ENCODE peak calls at places on chromosomes 4 and X, in nine cellular contexts. One of them, this sample, is unnamed.

GRCh38 chr4:52693492-52693891 is 34.4 kb upstream of the USP46 start:
- DNase-seq in astrocyte of the cerebellum: no peak
- DNase-seq in A673: no peak
- DNase-seq in nephron progenitor cell: no peak
- DNase-seq in lower leg skin: no peak
- DNase-seq in tibial nerve: no peak
- DNase-seq in fibroblast of mammary gland: no peak
- DNase-seq in ovary: no peak
- DNase-seq in endothelial cell: no peak
- DNase-seq in this sample: no peak

GRCh38 chr4:174071591-174071990 is 211.9 kb downstream of the FBXO8 start:
- DNase-seq in astrocyte of the cerebellum: no peak
- DNase-seq in A673: no peak
- DNase-seq in nephron progenitor cell: no peak
- DNase-seq in lower leg skin: no peak
- DNase-seq in tibial nerve: no peak
- DNase-seq in fibroblast of mammary gland: no peak
- DNase-seq in ovary: no peak
- DNase-seq in endothelial cell: no peak
- DNase-seq in this sample: no peak

GRCh38 chr4:78954048-78954666 is 14.9 kb upstream of the PAQR3 start:
- DNase-seq in astrocyte of the cerebellum: no peak
- DNase-seq in A673: peak
- DNase-seq in nephron progenitor cell: peak
- DNase-seq in lower leg skin: no peak
- DNase-seq in tibial nerve: peak
- DNase-seq in fibroblast of mammary gland: peak
- DNase-seq in ovary: no peak
- DNase-seq in endothelial cell: peak
- DNase-seq in this sample: no peak

GRCh38 chrX:79081895-79082512 is 62.5 kb upstream of the GPR174 start:
- DNase-seq in astrocyte of the cerebellum: no peak
- DNase-seq in A673: peak
- DNase-seq in nephron progenitor cell: peak
- DNase-seq in lower leg skin: no peak
- DNase-seq in tibial nerve: peak
- DNase-seq in fibroblast of mammary gland: peak
- DNase-seq in ovary: no peak
- DNase-seq in endothelial cell: peak
- DNase-seq in this sample: no peak

GRCh38 chr4:108166441-108167315 is 2.1 kb downstream of the LEF1 start:
- DNase-seq in astrocyte of the cerebellum: no peak
- DNase-seq in A673: no peak
- DNase-seq in nephron progenitor cell: peak
- DNase-seq in lower leg skin: no peak
- DNase-seq in tibial nerve: no peak
- DNase-seq in fibroblast of mammary gland: peak
- DNase-seq in ovary: no peak
- DNase-seq in endothelial cell: peak
- DNase-seq in this sample: no peak

GRCh38 chrX:78123190-78123589 is 16.3 kb downstream of the TAF9B start:
- DNase-seq in astrocyte of the cerebellum: peak
- DNase-seq in A673: no peak
- DNase-seq in nephron progenitor cell: no peak
- DNase-seq in lower leg skin: no peak
- DNase-seq in tibial nerve: no peak
- DNase-seq in fibroblast of mammary gland: peak
- DNase-seq in ovary: no peak
- DNase-seq in endothelial cell: no peak
- DNase-seq in this sample: no peak

GRCh38 chr4:41106081-41106480 is 108.3 kb downstream of the APBB2 start:
- DNase-seq in astrocyte of the cerebellum: no peak
- DNase-seq in A673: no peak
- DNase-seq in nephron progenitor cell: no peak
- DNase-seq in lower leg skin: no peak
- DNase-seq in tibial nerve: no peak
- DNase-seq in fibroblast of mammary gland: no peak
- DNase-seq in ovary: no peak
- DNase-seq in endothelial cell: no peak
- DNase-seq in this sample: no peak

GRCh38 chrX:53319614-53320542 is 38.5 kb upstream of the IQSEC2 start:
- DNase-seq in astrocyte of the cerebellum: no peak
- DNase-seq in A673: no peak
- DNase-seq in nephron progenitor cell: peak
- DNase-seq in lower leg skin: no peak
- DNase-seq in tibial nerve: no peak
- DNase-seq in fibroblast of mammary gland: no peak
- DNase-seq in ovary: no peak
- DNase-seq in endothelial cell: no peak
- DNase-seq in this sample: peak

GRCh38 chrX:40010550-40011364 is 87.0 kb downstream of the BCOR start:
- DNase-seq in astrocyte of the cerebellum: no peak
- DNase-seq in A673: peak
- DNase-seq in nephron progenitor cell: peak
- DNase-seq in lower leg skin: no peak
- DNase-seq in tibial nerve: no peak
- DNase-seq in fibroblast of mammary gland: no peak
- DNase-seq in ovary: no peak
- DNase-seq in endothelial cell: peak
- DNase-seq in this sample: no peak

GRCh38 chrX:9885150-9885549 is 82.0 kb upstream of the CLDN34 start:
- DNase-seq in astrocyte of the cerebellum: no peak
- DNase-seq in A673: peak
- DNase-seq in nephron progenitor cell: peak
- DNase-seq in lower leg skin: no peak
- DNase-seq in tibial nerve: peak
- DNase-seq in fibroblast of mammary gland: peak
- DNase-seq in ovary: peak
- DNase-seq in endothelial cell: peak
- DNase-seq in this sample: no peak

GRCh38 chr4:176137626-176138025 is 57.8 kb downstream of the SPATA4 start:
- DNase-seq in astrocyte of the cerebellum: no peak
- DNase-seq in A673: no peak
- DNase-seq in nephron progenitor cell: no peak
- DNase-seq in lower leg skin: no peak
- DNase-seq in tibial nerve: no peak
- DNase-seq in fibroblast of mammary gland: peak
- DNase-seq in ovary: no peak
- DNase-seq in endothelial cell: no peak
- DNase-seq in this sample: no peak

GRCh38 chrX:46733226-46733625 is 25.7 kb downstream of the SLC9A7 start:
- DNase-seq in astrocyte of the cerebellum: no peak
- DNase-seq in A673: no peak
- DNase-seq in nephron progenitor cell: no peak
- DNase-seq in lower leg skin: no peak
- DNase-seq in tibial nerve: no peak
- DNase-seq in fibroblast of mammary gland: no peak
- DNase-seq in ovary: no peak
- DNase-seq in endothelial cell: no peak
- DNase-seq in this sample: no peak

GRCh38 chrX:20989361-20989760 is 384.9 kb upstream of the CNKSR2 start:
- DNase-seq in astrocyte of the cerebellum: no peak
- DNase-seq in A673: no peak
- DNase-seq in nephron progenitor cell: no peak
- DNase-seq in lower leg skin: no peak
- DNase-seq in tibial nerve: no peak
- DNase-seq in fibroblast of mammary gland: peak
- DNase-seq in ovary: no peak
- DNase-seq in endothelial cell: no peak
- DNase-seq in this sample: no peak

GRCh38 chr4:174316546-174316945 is 32.8 kb downstream of the CEP44 start:
- DNase-seq in astrocyte of the cerebellum: no peak
- DNase-seq in A673: no peak
- DNase-seq in nephron progenitor cell: no peak
- DNase-seq in lower leg skin: no peak
- DNase-seq in tibial nerve: no peak
- DNase-seq in fibroblast of mammary gland: no peak
- DNase-seq in ovary: no peak
- DNase-seq in endothelial cell: no peak
- DNase-seq in this sample: no peak

GRCh38 chr4:48602222-48602621 is 112.2 kb downstream of the ZAR1 start:
- DNase-seq in astrocyte of the cerebellum: peak
- DNase-seq in A673: no peak
- DNase-seq in nephron progenitor cell: no peak
- DNase-seq in lower leg skin: no peak
- DNase-seq in tibial nerve: no peak
- DNase-seq in fibroblast of mammary gland: peak
- DNase-seq in ovary: no peak
- DNase-seq in endothelial cell: no peak
- DNase-seq in this sample: no peak

GRCh38 chrX:150587585-150588503 is 19.4 kb downstream of the MTM1 start:
- DNase-seq in astrocyte of the cerebellum: no peak
- DNase-seq in A673: peak
- DNase-seq in nephron progenitor cell: peak
- DNase-seq in lower leg skin: no peak
- DNase-seq in tibial nerve: peak
- DNase-seq in fibroblast of mammary gland: peak
- DNase-seq in ovary: no peak
- DNase-seq in endothelial cell: peak
- DNase-seq in this sample: no peak

GRCh38 chr4:82559735-82560120 is 2.1 kb downstream of the TMEM150C start:
- DNase-seq in astrocyte of the cerebellum: no peak
- DNase-seq in A673: no peak
- DNase-seq in nephron progenitor cell: no peak
- DNase-seq in lower leg skin: no peak
- DNase-seq in tibial nerve: no peak
- DNase-seq in fibroblast of mammary gland: no peak
- DNase-seq in ovary: no peak
- DNase-seq in endothelial cell: no peak
- DNase-seq in this sample: no peak

DNA sequence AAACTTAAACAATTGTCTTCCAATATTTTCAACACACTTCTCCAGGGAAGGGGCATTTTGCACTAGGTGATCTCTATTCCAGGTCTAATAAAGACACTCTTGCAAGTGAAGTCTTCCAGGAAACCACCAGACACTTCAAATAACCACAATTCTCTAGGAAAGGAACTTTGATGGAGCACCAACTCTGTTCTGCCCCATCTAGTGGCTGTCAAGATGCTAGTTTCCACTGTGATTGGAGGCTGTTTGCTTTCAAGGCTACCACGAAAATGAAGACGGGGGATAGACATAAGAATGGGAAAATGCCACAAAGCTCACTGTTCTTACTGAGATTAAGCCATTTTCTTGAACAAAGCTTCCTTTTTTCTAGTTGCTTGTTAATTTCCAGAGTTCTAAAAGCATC is 100.6 kb upstream of the F9 start:
- DNase-seq in astrocyte of the cerebellum: peak
- DNase-seq in A673: peak
- DNase-seq in nephron progenitor cell: no peak
- DNase-seq in lower leg skin: no peak
- DNase-seq in tibial nerve: no peak
- DNase-seq in fibroblast of mammary gland: peak
- DNase-seq in ovary: no peak
- DNase-seq in endothelial cell: no peak
- DNase-seq in this sample: no peak
- TF ChIP-seq CTCF in astrocyte of the cerebellum: peak
- TF ChIP-seq CTCF in A673: peak
- TF ChIP-seq CTCF in nephron progenitor cell: no peak
- TF ChIP-seq CTCF in lower leg skin: no peak
- TF ChIP-seq CTCF in tibial nerve: no peak
- TF ChIP-seq CTCF in fibroblast of mammary gland: peak
- TF ChIP-seq CTCF in ovary: no peak
- TF ChIP-seq CTCF in endothelial cell: no peak
- TF ChIP-seq CTCF in this sample: no peak

DNA sequence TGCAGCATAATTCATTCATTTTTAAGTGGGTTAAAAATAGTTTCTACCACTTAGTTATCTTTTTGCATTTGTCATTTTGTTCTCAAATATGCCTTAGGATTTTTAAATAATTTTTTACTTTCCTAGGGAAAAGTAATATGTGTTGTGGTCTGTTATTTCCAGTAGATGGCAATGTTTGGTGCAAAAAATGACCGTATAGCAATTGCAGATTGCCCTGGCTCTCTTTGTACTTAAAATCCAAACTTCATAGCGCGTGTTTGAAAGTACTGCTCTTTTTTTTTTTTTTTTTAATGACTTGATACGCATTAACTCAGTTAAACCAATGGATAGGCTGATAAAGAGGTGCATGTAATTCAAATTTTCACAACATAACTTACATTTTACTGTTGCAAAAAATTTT is 74.4 kb upstream of the RBMX start:
- DNase-seq in astrocyte of the cerebellum: peak
- DNase-seq in A673: peak
- DNase-seq in nephron progenitor cell: no peak
- DNase-seq in lower leg skin: no peak
- DNase-seq in tibial nerve: no peak
- DNase-seq in fibroblast of mammary gland: peak
- DNase-seq in ovary: no peak
- DNase-seq in endothelial cell: no peak
- DNase-seq in this sample: no peak
- TF ChIP-seq CTCF in astrocyte of the cerebellum: peak
- TF ChIP-seq CTCF in A673: peak
- TF ChIP-seq CTCF in nephron progenitor cell: peak
- TF ChIP-seq CTCF in lower leg skin: no peak
- TF ChIP-seq CTCF in tibial nerve: peak
- TF ChIP-seq CTCF in fibroblast of mammary gland: peak
- TF ChIP-seq CTCF in ovary: peak
- TF ChIP-seq CTCF in endothelial cell: peak
- TF ChIP-seq CTCF in this sample: no peak

GRCh38 chr4:30716158-30716557 is 4.0 kb upstream of the PCDH7 start:
- DNase-seq in astrocyte of the cerebellum: no peak
- DNase-seq in A673: peak
- DNase-seq in nephron progenitor cell: no peak
- DNase-seq in lower leg skin: no peak
- DNase-seq in tibial nerve: no peak
- DNase-seq in fibroblast of mammary gland: peak
- DNase-seq in ovary: no peak
- DNase-seq in endothelial cell: no peak
- DNase-seq in this sample: no peak
- TF ChIP-seq CTCF in astrocyte of the cerebellum: peak
- TF ChIP-seq CTCF in A673: peak
- TF ChIP-seq CTCF in nephron progenitor cell: peak
- TF ChIP-seq CTCF in lower leg skin: no peak
- TF ChIP-seq CTCF in tibial nerve: peak
- TF ChIP-seq CTCF in fibroblast of mammary gland: peak
- TF ChIP-seq CTCF in ovary: no peak
- TF ChIP-seq CTCF in endothelial cell: no peak
- TF ChIP-seq CTCF in this sample: no peak

DNA sequence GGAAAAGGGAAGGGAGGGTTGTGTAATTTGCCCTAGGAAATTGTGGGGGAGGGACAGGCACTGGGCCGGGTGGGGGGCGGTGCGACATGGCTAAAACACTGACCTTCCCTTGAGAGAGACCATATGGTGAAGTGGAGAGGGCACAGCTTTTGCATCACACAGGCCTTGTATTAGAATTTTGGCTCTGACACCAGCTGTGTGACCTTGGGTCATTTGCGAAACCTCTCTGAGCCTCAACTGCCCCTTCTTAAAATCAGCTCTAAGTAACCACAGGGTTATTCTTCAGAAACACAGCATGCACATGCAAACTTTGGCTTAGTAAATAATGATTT is 25.8 kb downstream of the PDGFRA start:
- DNase-seq in astrocyte of the cerebellum: no peak
- DNase-seq in A673: no peak
- DNase-seq in nephron progenitor cell: no peak
- DNase-seq in lower leg skin: no peak
- DNase-seq in tibial nerve: no peak
- DNase-seq in fibroblast of mammary gland: peak
- DNase-seq in ovary: peak
- DNase-seq in endothelial cell: no peak
- DNase-seq in this sample: no peak
- TF ChIP-seq CTCF in astrocyte of the cerebellum: no peak
- TF ChIP-seq CTCF in A673: no peak
- TF ChIP-seq CTCF in nephron progenitor cell: no peak
- TF ChIP-seq CTCF in lower leg skin: no peak
- TF ChIP-seq CTCF in tibial nerve: no peak
- TF ChIP-seq CTCF in fibroblast of mammary gland: no peak
- TF ChIP-seq CTCF in ovary: no peak
- TF ChIP-seq CTCF in endothelial cell: no peak
- TF ChIP-seq CTCF in this sample: no peak

This sample was measured in omental fat pad.